ENCODE peak calls at places on chromosome 4, in five cellular contexts. B is ovary, Y is mammary epithelial cell, D is psoas muscle, A is pancreas. G is an unnamed sample. For H3K4me1, the result is how much of the 10 kb centered on the place peaks cover.

GRCh38 chr4:26779674-26780073 is 81.0 kb upstream of the STIM2 start:
- DNase-seq in A (no peak), D (no peak), Y (peak), B (no peak), G (peak)

GRCh38 chr4:8044699-8045098 is 105.0 kb upstream of the AFAP1 start:
- DNase-seq in A (no peak), Y (no peak), D (no peak), B (no peak), G (no peak)

GRCh38 chr4:72860766-72861165 is 208.8 kb downstream of the COX18 start:
- DNase-seq in D (no peak), B (no peak), A (no peak), Y (no peak), G (no peak)

GRCh38 chr4:24070117-24070516 is 180.3 kb upstream of the PPARGC1A start:
- DNase-seq in Y (peak), A (no peak), B (no peak), D (no peak), G (no peak)

GRCh38 chr4:185305979-185306442 is 89.7 kb downstream of the LRP2BP start:
- DNase-seq in Y (peak), A (no peak), B (no peak), D (no peak), G (no peak)

GRCh38 chr4:78610546-78611214 is 59.1 kb downstream of the ANXA3 start:
- DNase-seq in Y (no peak), B (no peak), D (no peak), A (no peak), G (no peak)

GRCh38 chr4:152961041-152961751 is 25.1 kb downstream of the FHDC1 start:
- DNase-seq in D (no peak), A (no peak), B (no peak), Y (no peak), G (no peak)

GRCh38 chr4:107666134-107666533 is 53.9 kb downstream of the PAPSS1 start:
- DNase-seq in B (no peak), D (no peak), Y (no peak), A (no peak), G (no peak)

GRCh38 chr4:130478406-130478805 is 1382.5 kb downstream of the C4orf33 start:
- DNase-seq in D (no peak), A (no peak), B (no peak), Y (peak), G (no peak)

GRCh38 chr4:73976217-73976616 is 5.6 kb downstream of the PF4 start:
- DNase-seq in D (no peak), A (no peak), B (no peak), Y (no peak), G (no peak)

GRCh38 chr4:175054980-175055379 is 136.8 kb downstream of the ADAM29 start:
- DNase-seq in A (no peak), B (no peak), D (no peak), Y (no peak), G (no peak)

GRCh38 chr4:38009949-38010348 is 49.8 kb downstream of the PTTG2 start:
- DNase-seq in A (no peak), D (no peak), Y (no peak), B (no peak), G (no peak)

GRCh38 chr4:95050980-95051688 is 293.4 kb downstream of the BMPR1B start:
- DNase-seq in A (no peak), D (peak), Y (no peak), B (no peak), G (peak)

GRCh38 chr4:142823796-142824195 is 22.3 kb downstream of the INPP4B start:
- DNase-seq in B (no peak), A (no peak), Y (no peak), D (no peak), G (no peak)

GRCh38 chr4:181971973-181972372 is 271.2 kb upstream of the TENM3 start:
- DNase-seq in Y (peak), D (no peak), B (no peak), A (no peak), G (no peak)

GRCh38 chr4:78534286-78534955 is 17.1 kb upstream of the ANXA3 start:
- DNase-seq in A (no peak), B (no peak), Y (peak), D (no peak), G (no peak)

GRCh38 chr4:174317531-174317930 is 33.8 kb downstream of the CEP44 start:
- DNase-seq in B (no peak), D (no peak), A (no peak), Y (no peak), G (no peak)

GRCh38 chr4:165905405-165906027 is 32.5 kb downstream of the TLL1 start:
- DNase-seq in B (no peak), D (no peak), Y (no peak), A (no peak), G (no peak)

GRCh38 chr4:94621491-94622080 is 136.2 kb upstream of the BMPR1B start:
- DNase-seq in D (no peak), Y (peak), B (no peak), A (no peak), G (peak)

GRCh38 chr4:5927116-5927515 is 34.2 kb upstream of the CRMP1 start:
- DNase-seq in Y (no peak), A (no peak), B (no peak), D (no peak), G (no peak)
- H3K4me3 ChIP-seq in Y (no peak), A (no peak), B (no peak), D (no peak), G (no peak)

GRCh38 chr4:87077834-87078585 is 142.4 kb downstream of the KLHL8 start:
- DNase-seq in Y (peak), B (no peak), D (no peak), A (no peak), G (no peak)
- H3K4me1 ChIP-seq in Y (under half), B (under half), D (half or more), A (half or more), G (under half)

DNA sequence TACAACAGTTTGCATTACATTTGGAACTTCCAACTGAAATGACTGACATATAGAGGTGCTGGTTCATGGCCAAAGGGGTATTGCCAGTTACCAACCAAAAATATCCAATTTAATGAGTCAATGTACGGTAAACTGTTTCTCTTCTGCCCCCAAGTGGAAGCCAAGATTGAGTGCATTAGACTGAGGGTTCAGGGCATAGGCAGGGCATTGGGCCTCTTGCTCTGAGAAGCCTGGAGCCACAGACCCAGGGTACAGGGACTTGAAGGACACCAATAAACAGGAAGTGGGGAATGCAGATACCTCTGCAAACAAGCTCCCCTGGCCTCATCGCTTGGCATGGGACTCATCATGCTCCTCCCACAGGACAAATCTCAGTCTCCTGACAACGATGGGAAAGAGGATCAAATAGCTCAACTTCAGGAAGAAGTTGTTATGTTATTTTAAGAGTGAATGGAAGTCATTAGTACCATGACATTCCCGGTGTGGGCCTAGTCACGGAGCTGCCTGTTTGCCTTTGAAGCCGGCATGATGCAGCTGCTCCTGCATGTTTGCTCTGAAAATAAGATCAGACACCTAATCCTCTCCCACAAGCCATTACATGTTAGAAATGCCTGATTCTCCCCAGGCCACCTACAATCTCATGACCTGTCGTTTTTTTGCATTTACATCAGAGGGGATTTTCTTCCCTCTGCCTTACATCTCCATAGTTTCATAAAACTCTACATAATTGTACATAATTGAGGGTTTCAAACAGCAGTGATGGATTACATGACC is 224.2 kb downstream of the RCHY1 start:
- DNase-seq in D (no peak), B (no peak), A (no peak), Y (peak), G (peak)
- TF ChIP-seq CTCF in D (peak), B (no peak), A (no peak), Y (peak), G (no peak)

GRCh38 chr4:137425281-137425680 is 107.0 kb downstream of the PCDH18 start:
- DNase-seq in B (no peak), Y (no peak), D (no peak), A (no peak), G (no peak)
- H3K4me3 ChIP-seq in B (no peak), Y (no peak), D (no peak), A (no peak), G (no peak)

DNA sequence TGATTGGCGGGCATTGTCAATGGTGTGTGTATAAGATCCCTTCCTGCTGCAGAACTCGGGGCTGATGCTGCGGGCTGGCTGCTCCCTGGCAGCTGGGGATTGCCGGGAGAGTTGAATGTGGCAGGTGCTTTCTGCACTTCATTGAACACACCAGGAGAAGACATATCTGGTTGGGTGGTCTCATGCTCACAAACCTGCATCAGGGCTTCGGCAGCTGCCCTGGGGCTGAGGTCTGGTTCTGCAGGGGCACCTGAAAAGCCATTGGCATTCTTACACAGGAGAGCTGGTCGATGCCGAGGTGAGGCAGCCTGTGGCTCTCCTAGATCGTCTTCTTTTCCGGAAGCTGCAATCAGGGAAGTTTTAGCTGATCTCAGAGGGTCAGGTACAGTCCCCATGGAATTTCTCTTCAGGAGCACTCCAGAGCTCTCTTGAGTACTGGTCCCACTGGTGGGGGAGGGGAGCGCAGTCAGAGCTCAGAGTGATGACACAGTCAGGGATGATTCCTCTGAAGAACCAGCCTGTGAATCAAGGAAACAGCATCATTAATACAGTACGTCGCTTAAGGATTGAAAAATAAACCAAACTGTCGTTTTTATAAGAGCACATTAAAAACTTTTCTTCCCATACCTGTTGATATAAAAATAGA is 57.8 kb downstream of the GPRIN3 start:
- DNase-seq in B (no peak), D (no peak), Y (no peak), A (no peak), G (no peak)
- H3K4me1 ChIP-seq in B (under half), D (under half), Y (under half), A (under half), G (under half)

DNA sequence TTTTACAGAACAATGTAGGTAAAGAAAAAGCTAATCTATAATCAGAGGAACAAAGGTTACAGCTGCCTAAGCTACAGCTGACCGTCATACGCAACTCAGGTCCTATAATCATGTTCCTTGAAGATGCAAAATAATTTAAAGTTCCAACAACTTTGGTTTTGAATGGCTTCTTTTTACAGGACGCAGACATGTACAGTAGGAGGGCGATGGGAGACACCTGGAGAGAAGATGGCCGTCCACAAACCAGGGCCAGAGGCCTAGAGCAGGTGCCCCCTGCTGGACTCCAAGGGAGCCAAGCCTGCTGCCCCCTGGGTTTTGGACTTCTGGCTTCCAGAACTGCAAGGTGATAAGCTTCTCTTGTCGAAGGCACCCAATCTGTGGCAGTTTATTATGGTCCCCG is 10.6 kb downstream of the HGFAC start:
- DNase-seq in A (no peak), Y (no peak), B (peak), D (peak), G (no peak)
- TF ChIP-seq CTCF in A (peak), Y (peak), B (no peak), D (peak), G (no peak)

GRCh38 chr4:122329876-122330595 is 48.8 kb upstream of the ADAD1 start:
- DNase-seq in A (no peak), Y (peak), D (no peak), B (no peak), G (no peak)
- H3K4me3 ChIP-seq in A (no peak), Y (no peak), D (no peak), B (no peak), G (no peak)

DNA sequence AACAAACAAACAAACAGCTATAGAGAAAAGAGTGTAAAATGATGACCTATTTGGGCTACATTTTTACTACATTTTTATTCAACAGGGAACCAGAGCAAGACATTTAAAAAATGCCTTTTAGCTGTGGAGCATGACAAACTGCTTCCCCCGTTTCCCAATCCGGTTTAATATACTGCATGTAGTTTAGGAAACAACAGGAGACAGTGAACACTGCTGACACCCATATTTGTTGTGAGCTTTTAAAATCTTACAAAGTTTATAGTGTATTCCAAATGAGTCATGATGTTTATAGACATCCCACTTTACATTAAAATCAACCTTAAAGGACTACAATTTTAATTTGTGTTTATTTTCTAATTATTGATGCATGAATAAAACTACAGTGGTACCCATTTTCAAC is 1238.3 kb downstream of the TECRL start:
- DNase-seq in Y (no peak), B (no peak), A (no peak), D (no peak), G (no peak)
- H3K4me1 ChIP-seq in Y (under half), B (under half), A (under half), D (under half), G (under half)

GRCh38 chr4:122003335-122003734 is 51.5 kb upstream of the TRPC3 start:
- DNase-seq in A (no peak), B (no peak), Y (no peak), D (no peak), G (peak)
- TF ChIP-seq CTCF in A (no peak), B (no peak), Y (peak), D (no peak), G (no peak)